ENCODE peak calls at places on chromosomes 7 and 10, in five cellular contexts. M, I, Y, N and F are unnamed samples.

GRCh38 chr10:133141963-133142350 is 18.1 kb upstream of the KNDC1 start:
- DNase-seq in M (no peak), Y (no peak), N (no peak), I (no peak), F (no peak)

GRCh38 chr10:13823046-13823711 is 236.4 kb downstream of the PRPF18 start:
- DNase-seq in N (no peak), Y (no peak), I (no peak), M (no peak), F (no peak)

GRCh38 chr10:96988421-96988820 is 156.3 kb downstream of the LCOR start:
- DNase-seq in N (no peak), Y (no peak), I (no peak), M (no peak), F (no peak)

GRCh38 chr7:147298611-147299043 is 1182.0 kb downstream of the CNTNAP2 start:
- DNase-seq in N (no peak), M (peak; percentile 23), I (no peak), Y (no peak), F (no peak)

GRCh38 chr7:127588697-127589482 is 679 bp downstream of the ARF5 start:
- DNase-seq in N (peak; percentile 52), Y (peak; percentile 73), I (peak; percentile 64), M (peak; percentile 48), F (peak; percentile 65)

GRCh38 chr10:17675638-17676037 is 31.7 kb downstream of the STAM start:
- DNase-seq in M (no peak), I (no peak), N (no peak), Y (no peak), F (no peak)

GRCh38 chr10:101217450-101218281 is 11.6 kb downstream of the LBX1 start:
- DNase-seq in I (peak; percentile 83), N (no peak), Y (no peak), M (peak; percentile 22), F (no peak)

GRCh38 chr7:105664816-105665525 is 83.7 kb upstream of the EFCAB10 start:
- DNase-seq in I (no peak), M (peak; percentile 19), N (peak; percentile 50), Y (no peak), F (no peak)

GRCh38 chr10:76559889-76560215 is 1077.8 kb downstream of the KCNMA1 start:
- DNase-seq in M (peak; percentile 34), I (no peak), N (no peak), Y (no peak), F (no peak)

GRCh38 chr10:103666109-103666508 is 172.6 kb downstream of the NEURL1 start:
- DNase-seq in Y (no peak), I (peak; percentile 36), N (peak; percentile 37), M (peak; percentile 40), F (no peak)

GRCh38 chr10:24299587-24300258 is 90.8 kb downstream of the KIAA1217 start:
- DNase-seq in M (peak; percentile 42), N (peak; percentile 23), Y (no peak), I (no peak), F (no peak)

GRCh38 chr7:52431082-52431815 is 604.2 kb upstream of the POM121L12 start:
- DNase-seq in N (no peak), I (no peak), Y (no peak), M (no peak), F (no peak)

GRCh38 chr10:132527338-132528063 is 10.1 kb upstream of the INPP5A start:
- DNase-seq in M (no peak), Y (peak; percentile 19), I (no peak), N (no peak), F (no peak)

GRCh38 chr7:147492621-147493020 is 1097.9 kb upstream of the C7orf33 start:
- DNase-seq in I (no peak), M (no peak), Y (no peak), N (no peak), F (no peak)

GRCh38 chr7:1560620-1561031 is 4.6 kb upstream of the TMEM184A start:
- DNase-seq in N (no peak), I (no peak), Y (no peak), M (no peak), F (no peak)

GRCh38 chr10:33416691-33417090 is 82.2 kb upstream of the NRP1 start:
- DNase-seq in M (no peak), Y (no peak), N (no peak), I (no peak), F (no peak)

GRCh38 chr7:657565-658119 is 68.9 kb upstream of the DNAAF5 start:
- DNase-seq in N (no peak), M (peak; percentile 13), I (no peak), Y (no peak), F (no peak)

GRCh38 chr7:149497467-149498261 is at the start of gene ZNF746:
- DNase-seq in I (peak; percentile 84), N (peak; percentile 82), Y (peak; percentile 75), M (peak; percentile 80), F (peak; percentile 96)
- TF ChIP-seq CTCF in I (peak; percentile 31), N (peak; percentile 67), Y (peak; percentile 59), M (peak; percentile 45), F (peak; percentile 89)

GRCh38 chr10:47166405-47166777 is 133.6 kb upstream of the GDF10 start:
- DNase-seq in N (no peak), I (no peak), Y (no peak), M (no peak), F (no peak)

GRCh38 chr10:47164126-47164799 is 135.7 kb upstream of the GDF10 start:
- DNase-seq in I (no peak), N (peak; percentile 88), M (peak; percentile 78), Y (no peak), F (no peak)

GRCh38 chr10:47165168-47165710 is 134.8 kb upstream of the GDF10 start:
- DNase-seq in M (no peak), Y (no peak), I (no peak), N (no peak), F (no peak)

GRCh38 chr10:47164800-47165128 is 135.2 kb upstream of the GDF10 start:
- DNase-seq in Y (no peak), M (no peak), N (peak; percentile 36), I (no peak), F (no peak)

DNA sequence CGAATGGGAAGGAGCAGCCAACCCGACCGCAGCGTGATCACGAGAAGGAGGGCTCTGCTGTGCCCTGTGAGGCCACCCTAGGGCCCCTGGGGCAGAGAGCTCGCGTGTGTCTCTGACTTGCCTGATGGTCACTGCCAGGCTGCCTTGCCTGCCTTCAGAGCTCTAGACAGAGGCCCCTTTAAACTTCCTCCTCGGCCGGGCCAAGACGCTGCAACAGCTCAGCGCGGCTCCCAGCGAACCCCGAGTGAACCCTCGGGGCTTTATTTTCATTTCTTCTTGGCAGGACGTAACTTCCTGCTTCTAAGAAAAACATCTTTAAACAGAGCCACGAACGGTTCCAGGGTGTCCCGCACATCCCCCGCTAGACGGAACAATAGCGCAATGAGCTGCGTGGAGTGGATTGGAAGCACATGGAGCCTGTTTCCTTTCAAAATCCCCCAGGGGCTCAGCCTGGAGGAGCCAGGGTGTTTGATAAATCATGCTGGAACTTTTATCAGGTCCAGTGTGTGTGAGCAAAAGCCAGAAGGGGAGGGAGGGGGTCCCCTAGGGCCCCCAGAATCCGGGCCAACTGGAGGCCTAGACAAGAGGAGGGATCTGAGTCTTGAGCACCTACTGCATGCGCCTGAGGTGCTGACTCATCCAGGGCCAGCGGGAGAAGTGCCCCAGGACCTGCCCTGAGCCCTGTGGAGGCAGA is 134.1 kb upstream of the GDF10 start:
- DNase-seq in I (no peak), N (peak; percentile 67), M (peak; percentile 74), Y (peak; percentile 48), F (no peak)
- TF ChIP-seq CTCF in I (no peak), N (no peak), M (no peak), Y (no peak), F (no peak)

GRCh38 chr7:69373171-69374035 is 224.9 kb upstream of the AUTS2 start:
- DNase-seq in I (no peak), Y (no peak), N (no peak), M (peak; percentile 93), F (no peak)
- TF ChIP-seq CTCF in I (no peak), Y (no peak), N (no peak), M (no peak), F (no peak)

GRCh38 chr7:118731854-118732253 is 507.4 kb downstream of the ANKRD7 start:
- DNase-seq in I (no peak), Y (no peak), N (peak; percentile 3), M (no peak), F (no peak)
- TF ChIP-seq CTCF in I (no peak), Y (no peak), N (no peak), M (no peak), F (no peak)